ENCODE peak calls at places on chromosomes 7 and 10, in eight cellular contexts. One of them, this sample, is unnamed. For H3K27me3, the result is how much of the 10 kb centered on the place peaks cover.

GRCh38 chr10:35487336-35488034 is 117.7 kb upstream of the GJD4 start:
- DNase-seq in sigmoid colon: no peak
- DNase-seq in keratinocyte: no peak
- DNase-seq in tibial nerve: no peak
- DNase-seq in fibroblast of lung: peak
- DNase-seq in HCT116: no peak
- DNase-seq in body of pancreas: no peak
- DNase-seq in cardiac muscle cell: no peak
- DNase-seq in this sample: no peak

GRCh38 chr10:69088471-69088769 is 517 bp downstream of the SRGN start:
- DNase-seq in HCT116: no peak
- DNase-seq in fibroblast of lung: no peak
- DNase-seq in body of pancreas: no peak
- DNase-seq in tibial nerve: no peak
- DNase-seq in sigmoid colon: no peak
- DNase-seq in cardiac muscle cell: no peak
- DNase-seq in keratinocyte: no peak
- DNase-seq in this sample: no peak

GRCh38 chr10:51156913-51157312 is 82.6 kb downstream of the PRKG1 start:
- DNase-seq in HCT116: no peak
- DNase-seq in keratinocyte: no peak
- DNase-seq in sigmoid colon: no peak
- DNase-seq in fibroblast of lung: peak
- DNase-seq in tibial nerve: no peak
- DNase-seq in cardiac muscle cell: no peak
- DNase-seq in body of pancreas: no peak
- DNase-seq in this sample: no peak

GRCh38 chr10:73859441-73860049 is 14.8 kb downstream of the CAMK2G start:
- DNase-seq in keratinocyte: no peak
- DNase-seq in cardiac muscle cell: no peak
- DNase-seq in sigmoid colon: peak
- DNase-seq in HCT116: no peak
- DNase-seq in tibial nerve: no peak
- DNase-seq in body of pancreas: no peak
- DNase-seq in fibroblast of lung: no peak
- DNase-seq in this sample: no peak

GRCh38 chr10:27742926-27743735 is 2.5 kb downstream of the MKX start:
- DNase-seq in cardiac muscle cell: peak
- DNase-seq in keratinocyte: no peak
- DNase-seq in fibroblast of lung: peak
- DNase-seq in sigmoid colon: peak
- DNase-seq in body of pancreas: peak
- DNase-seq in HCT116: no peak
- DNase-seq in tibial nerve: no peak
- DNase-seq in this sample: no peak

GRCh38 chr7:50264908-50265307 is 39.6 kb upstream of the IKZF1 start:
- DNase-seq in sigmoid colon: no peak
- DNase-seq in cardiac muscle cell: no peak
- DNase-seq in fibroblast of lung: no peak
- DNase-seq in tibial nerve: no peak
- DNase-seq in keratinocyte: no peak
- DNase-seq in body of pancreas: no peak
- DNase-seq in HCT116: no peak
- DNase-seq in this sample: no peak

GRCh38 chr10:19421664-19422063 is 373.1 kb downstream of the MALRD1 start:
- DNase-seq in sigmoid colon: no peak
- DNase-seq in body of pancreas: no peak
- DNase-seq in fibroblast of lung: peak
- DNase-seq in keratinocyte: no peak
- DNase-seq in tibial nerve: no peak
- DNase-seq in cardiac muscle cell: no peak
- DNase-seq in HCT116: no peak
- DNase-seq in this sample: no peak

GRCh38 chr10:92110039-92110794 is 180.7 kb downstream of the CPEB3 start:
- DNase-seq in sigmoid colon: no peak
- DNase-seq in body of pancreas: no peak
- DNase-seq in cardiac muscle cell: no peak
- DNase-seq in tibial nerve: no peak
- DNase-seq in fibroblast of lung: peak
- DNase-seq in keratinocyte: no peak
- DNase-seq in HCT116: no peak
- DNase-seq in this sample: no peak

GRCh38 chr7:16891874-16892620 is 10.3 kb upstream of the AGR3 start:
- DNase-seq in cardiac muscle cell: no peak
- DNase-seq in sigmoid colon: no peak
- DNase-seq in fibroblast of lung: no peak
- DNase-seq in body of pancreas: no peak
- DNase-seq in keratinocyte: no peak
- DNase-seq in tibial nerve: no peak
- DNase-seq in HCT116: no peak
- DNase-seq in this sample: no peak

GRCh38 chr7:17523813-17524741 is 225.6 kb downstream of the AHR start:
- DNase-seq in tibial nerve: peak
- DNase-seq in cardiac muscle cell: no peak
- DNase-seq in keratinocyte: no peak
- DNase-seq in HCT116: no peak
- DNase-seq in fibroblast of lung: peak
- DNase-seq in body of pancreas: peak
- DNase-seq in sigmoid colon: no peak
- DNase-seq in this sample: no peak

GRCh38 chr10:130065251-130065650 is 45.4 kb downstream of the C10orf143 start:
- DNase-seq in sigmoid colon: no peak
- DNase-seq in fibroblast of lung: no peak
- DNase-seq in tibial nerve: no peak
- DNase-seq in cardiac muscle cell: no peak
- DNase-seq in body of pancreas: no peak
- DNase-seq in keratinocyte: no peak
- DNase-seq in HCT116: no peak
- DNase-seq in this sample: no peak

GRCh38 chr10:17454801-17455520 is 566 bp upstream of the ST8SIA6 start:
- DNase-seq in fibroblast of lung: no peak
- DNase-seq in body of pancreas: no peak
- DNase-seq in cardiac muscle cell: no peak
- DNase-seq in keratinocyte: no peak
- DNase-seq in tibial nerve: no peak
- DNase-seq in HCT116: peak
- DNase-seq in sigmoid colon: no peak
- DNase-seq in this sample: no peak

GRCh38 chr7:158738841-158739240 is 34.2 kb upstream of the NCAPG2 start:
- DNase-seq in cardiac muscle cell: no peak
- DNase-seq in HCT116: no peak
- DNase-seq in fibroblast of lung: no peak
- DNase-seq in keratinocyte: no peak
- DNase-seq in body of pancreas: no peak
- DNase-seq in tibial nerve: no peak
- DNase-seq in sigmoid colon: no peak
- DNase-seq in this sample: no peak

GRCh38 chr7:45176091-45176490 is 18.5 kb downstream of the RAMP3 start:
- DNase-seq in cardiac muscle cell: no peak
- DNase-seq in tibial nerve: no peak
- DNase-seq in keratinocyte: no peak
- DNase-seq in fibroblast of lung: no peak
- DNase-seq in HCT116: no peak
- DNase-seq in sigmoid colon: peak
- DNase-seq in body of pancreas: no peak
- DNase-seq in this sample: no peak

GRCh38 chr7:112001089-112001826 is 204.9 kb downstream of the DOCK4 start:
- DNase-seq in body of pancreas: no peak
- DNase-seq in sigmoid colon: no peak
- DNase-seq in cardiac muscle cell: no peak
- DNase-seq in tibial nerve: no peak
- DNase-seq in keratinocyte: peak
- DNase-seq in fibroblast of lung: peak
- DNase-seq in HCT116: peak
- DNase-seq in this sample: no peak

DNA sequence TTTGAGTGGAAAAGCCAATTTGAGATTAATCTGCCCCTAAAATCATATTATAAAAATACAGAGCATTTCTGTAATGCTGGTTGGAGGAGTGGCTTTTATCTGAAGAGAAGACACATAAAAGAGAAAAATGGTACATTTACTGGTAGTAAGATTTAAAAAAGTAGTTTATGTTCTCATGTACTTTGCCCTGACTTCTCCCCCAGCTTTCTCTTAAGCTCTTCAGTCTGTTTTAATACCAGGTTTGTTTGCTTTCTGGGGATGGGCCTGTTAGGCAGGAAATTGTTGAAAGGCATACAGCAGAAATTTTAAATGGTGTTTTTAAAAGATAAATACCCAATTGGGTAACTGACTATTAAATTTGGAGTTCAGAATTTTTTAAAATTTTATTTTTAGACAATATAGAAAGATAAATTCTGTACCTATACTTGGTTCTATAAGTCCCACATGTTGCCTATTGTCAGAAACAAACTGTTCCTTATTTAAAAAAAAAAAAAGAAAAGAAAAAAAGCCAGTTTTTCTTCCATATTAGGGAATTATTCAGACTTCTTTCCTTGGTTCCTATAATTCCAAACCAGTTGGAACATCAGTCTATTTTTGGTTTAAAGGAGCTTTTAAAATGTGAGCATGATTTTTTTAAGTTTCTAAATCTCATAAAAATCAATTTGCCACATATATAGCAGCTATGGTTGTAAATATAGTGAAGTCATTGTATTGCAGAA is 136.6 kb downstream of the ARID5B start:
- DNase-seq in keratinocyte: no peak
- DNase-seq in fibroblast of lung: no peak
- DNase-seq in tibial nerve: no peak
- DNase-seq in sigmoid colon: no peak
- DNase-seq in cardiac muscle cell: no peak
- DNase-seq in HCT116: no peak
- DNase-seq in body of pancreas: no peak
- DNase-seq in this sample: no peak
- H3K27ac ChIP-seq in keratinocyte: peak
- H3K27ac ChIP-seq in fibroblast of lung: peak
- H3K27ac ChIP-seq in tibial nerve: no peak
- H3K27ac ChIP-seq in sigmoid colon: peak
- H3K27ac ChIP-seq in cardiac muscle cell: no peak
- H3K27ac ChIP-seq in HCT116: no peak
- H3K27ac ChIP-seq in body of pancreas: peak
- H3K27ac ChIP-seq in this sample: no peak

GRCh38 chr7:139521439-139521838 is 2.0 kb upstream of the CLEC2L start:
- DNase-seq in cardiac muscle cell: no peak
- DNase-seq in HCT116: no peak
- DNase-seq in tibial nerve: no peak
- DNase-seq in fibroblast of lung: no peak
- DNase-seq in body of pancreas: no peak
- DNase-seq in sigmoid colon: no peak
- DNase-seq in keratinocyte: no peak
- DNase-seq in this sample: no peak
- H3K27me3 ChIP-seq in cardiac muscle cell: half or more
- H3K27me3 ChIP-seq in HCT116: under half
- H3K27me3 ChIP-seq in tibial nerve: under half
- H3K27me3 ChIP-seq in fibroblast of lung: under half
- H3K27me3 ChIP-seq in body of pancreas: under half
- H3K27me3 ChIP-seq in sigmoid colon: under half
- H3K27me3 ChIP-seq in keratinocyte: under half
- H3K27me3 ChIP-seq in this sample: under half

GRCh38 chr7:2990949-2991470 is 52.7 kb downstream of the CARD11 start:
- DNase-seq in cardiac muscle cell: no peak
- DNase-seq in body of pancreas: no peak
- DNase-seq in tibial nerve: no peak
- DNase-seq in HCT116: no peak
- DNase-seq in sigmoid colon: peak
- DNase-seq in keratinocyte: no peak
- DNase-seq in fibroblast of lung: no peak
- DNase-seq in this sample: no peak

GRCh38 chr7:2982831-2983230 is 60.8 kb downstream of the CARD11 start:
- DNase-seq in HCT116: no peak
- DNase-seq in fibroblast of lung: no peak
- DNase-seq in tibial nerve: no peak
- DNase-seq in keratinocyte: no peak
- DNase-seq in body of pancreas: peak
- DNase-seq in sigmoid colon: no peak
- DNase-seq in cardiac muscle cell: no peak
- DNase-seq in this sample: no peak

GRCh38 chr7:2982401-2982800 is 61.3 kb downstream of the CARD11 start:
- DNase-seq in keratinocyte: no peak
- DNase-seq in fibroblast of lung: no peak
- DNase-seq in body of pancreas: no peak
- DNase-seq in cardiac muscle cell: no peak
- DNase-seq in tibial nerve: no peak
- DNase-seq in sigmoid colon: no peak
- DNase-seq in HCT116: no peak
- DNase-seq in this sample: no peak

GRCh38 chr7:2985866-2986265 is 57.8 kb downstream of the CARD11 start:
- DNase-seq in tibial nerve: no peak
- DNase-seq in keratinocyte: no peak
- DNase-seq in fibroblast of lung: no peak
- DNase-seq in body of pancreas: no peak
- DNase-seq in cardiac muscle cell: no peak
- DNase-seq in sigmoid colon: no peak
- DNase-seq in HCT116: no peak
- DNase-seq in this sample: no peak

GRCh38 chr7:2986561-2986960 is 57.1 kb downstream of the CARD11 start:
- DNase-seq in sigmoid colon: peak
- DNase-seq in keratinocyte: no peak
- DNase-seq in tibial nerve: no peak
- DNase-seq in cardiac muscle cell: no peak
- DNase-seq in body of pancreas: no peak
- DNase-seq in HCT116: no peak
- DNase-seq in fibroblast of lung: no peak
- DNase-seq in this sample: no peak
- H3K27ac ChIP-seq in sigmoid colon: no peak
- H3K27ac ChIP-seq in keratinocyte: no peak
- H3K27ac ChIP-seq in tibial nerve: no peak
- H3K27ac ChIP-seq in cardiac muscle cell: no peak
- H3K27ac ChIP-seq in body of pancreas: no peak
- H3K27ac ChIP-seq in HCT116: no peak
- H3K27ac ChIP-seq in fibroblast of lung: no peak
- H3K27ac ChIP-seq in this sample: no peak

GRCh38 chr10:132037676-132037975 is 28.1 kb upstream of the JAKMIP3 start:
- DNase-seq in fibroblast of lung: no peak
- DNase-seq in body of pancreas: no peak
- DNase-seq in cardiac muscle cell: peak
- DNase-seq in keratinocyte: no peak
- DNase-seq in HCT116: no peak
- DNase-seq in tibial nerve: no peak
- DNase-seq in sigmoid colon: no peak
- DNase-seq in this sample: no peak

GRCh38 chr10:132040046-132040445 is 25.7 kb upstream of the JAKMIP3 start:
- DNase-seq in body of pancreas: no peak
- DNase-seq in keratinocyte: no peak
- DNase-seq in HCT116: no peak
- DNase-seq in cardiac muscle cell: no peak
- DNase-seq in sigmoid colon: no peak
- DNase-seq in fibroblast of lung: no peak
- DNase-seq in tibial nerve: no peak
- DNase-seq in this sample: no peak

GRCh38 chr10:132036887-132037675 is 28.7 kb upstream of the JAKMIP3 start:
- DNase-seq in tibial nerve: no peak
- DNase-seq in body of pancreas: no peak
- DNase-seq in cardiac muscle cell: peak
- DNase-seq in HCT116: no peak
- DNase-seq in fibroblast of lung: peak
- DNase-seq in keratinocyte: no peak
- DNase-seq in sigmoid colon: no peak
- DNase-seq in this sample: no peak

GRCh38 chr10:132041340-132041739 is 24.4 kb upstream of the JAKMIP3 start:
- DNase-seq in body of pancreas: no peak
- DNase-seq in HCT116: no peak
- DNase-seq in fibroblast of lung: no peak
- DNase-seq in cardiac muscle cell: no peak
- DNase-seq in tibial nerve: no peak
- DNase-seq in keratinocyte: no peak
- DNase-seq in sigmoid colon: no peak
- DNase-seq in this sample: no peak

GRCh38 chr10:132039371-132039770 is 26.4 kb upstream of the JAKMIP3 start:
- DNase-seq in keratinocyte: no peak
- DNase-seq in HCT116: no peak
- DNase-seq in cardiac muscle cell: no peak
- DNase-seq in body of pancreas: no peak
- DNase-seq in fibroblast of lung: no peak
- DNase-seq in sigmoid colon: no peak
- DNase-seq in tibial nerve: no peak
- DNase-seq in this sample: no peak
- H3K27me3 ChIP-seq in keratinocyte: under half
- H3K27me3 ChIP-seq in HCT116: under half
- H3K27me3 ChIP-seq in cardiac muscle cell: half or more
- H3K27me3 ChIP-seq in body of pancreas: under half
- H3K27me3 ChIP-seq in fibroblast of lung: under half
- H3K27me3 ChIP-seq in sigmoid colon: under half
- H3K27me3 ChIP-seq in tibial nerve: under half
- H3K27me3 ChIP-seq in this sample: under half

This sample was measured in gastrocnemius medialis.